ENCODE peak calls at places on chromosomes 2 and 18, in four cellular contexts. S is fibroblast of lung, T is WERI-Rb-1, Z is K562. R is an unnamed sample.

GRCh38 chr2:195574305-195574704 is 82.7 kb upstream of the SLC39A10 start:
- DNase-seq in S (no peak), T (no peak), Z (no peak), R (no peak)

GRCh38 chr18:8450013-8450412 is 159.2 kb upstream of the RAB12 start:
- DNase-seq in S (no peak), T (peak; percentile 20), Z (peak; percentile 53), R (peak; percentile 32)

GRCh38 chr2:23940976-23941605 is 828 bp downstream of the UBXN2A start:
- DNase-seq in S (peak; percentile 53), T (no peak), Z (peak; percentile 17), R (no peak)

GRCh38 chr2:118774458-118775133 is 72.9 kb downstream of the EN1 start:
- DNase-seq in S (peak; percentile 61), T (peak; percentile 39), Z (peak; percentile 83), R (peak; percentile 23)

GRCh38 chr2:46183426-46183825 is 113.8 kb upstream of the EPAS1 start:
- DNase-seq in S (no peak), T (peak; percentile 72), Z (no peak), R (no peak)

GRCh38 chr2:172976076-172976579 is 99.5 kb upstream of the MAP3K20 start:
- DNase-seq in S (no peak), T (no peak), Z (no peak), R (no peak)

GRCh38 chr2:231334981-231335380 is 60.5 kb upstream of the B3GNT7 start:
- DNase-seq in S (no peak), T (no peak), Z (no peak), R (no peak)

GRCh38 chr18:58527116-58528010 is 101.5 kb downstream of the ALPK2 start:
- DNase-seq in S (peak; percentile 52), T (no peak), Z (no peak), R (no peak)

GRCh38 chr2:180319586-180320405 is 312.7 kb upstream of the CWC22 start:
- DNase-seq in S (no peak), T (no peak), Z (no peak), R (no peak)

GRCh38 chr2:85269959-85270358 is 57.8 kb downstream of the TGOLN2 start:
- DNase-seq in S (peak; percentile 38), T (no peak), Z (no peak), R (no peak)

GRCh38 chr2:37585982-37586621 is 85.3 kb downstream of the CDC42EP3 start:
- DNase-seq in S (peak; percentile 98), T (no peak), Z (no peak), R (no peak)

GRCh38 chr2:240397924-240398611 is 37.4 kb upstream of the GPC1 start:
- DNase-seq in S (no peak), T (peak; percentile 3), Z (no peak), R (no peak)

GRCh38 chr2:20584637-20585321 is 66.1 kb downstream of the HS1BP3 start:
- DNase-seq in S (peak; percentile 99), T (no peak), Z (no peak), R (no peak)

GRCh38 chr2:184677171-184677570 is 78.8 kb downstream of the ZNF804A start:
- DNase-seq in S (no peak), T (no peak), Z (no peak), R (no peak)

GRCh38 chr2:99403524-99403923 is 66.3 kb downstream of the EIF5B start:
- DNase-seq in S (peak; percentile 34), T (no peak), Z (peak; percentile 13), R (no peak)

GRCh38 chr2:220569380-220569779 is 942.0 kb downstream of the SLC4A3 start:
- DNase-seq in S (no peak), T (no peak), Z (no peak), R (no peak)

GRCh38 chr2:220575963-220576362 is 948.5 kb downstream of the SLC4A3 start:
- DNase-seq in S (peak; percentile 84), T (no peak), Z (no peak), R (no peak)

GRCh38 chr2:220579452-220579851 is 952.0 kb downstream of the SLC4A3 start:
- DNase-seq in S (no peak), T (no peak), Z (no peak), R (no peak)

GRCh38 chr2:220572385-220572784 is 945.0 kb downstream of the SLC4A3 start:
- DNase-seq in S (peak; percentile 71), T (no peak), Z (no peak), R (no peak)

DNA sequence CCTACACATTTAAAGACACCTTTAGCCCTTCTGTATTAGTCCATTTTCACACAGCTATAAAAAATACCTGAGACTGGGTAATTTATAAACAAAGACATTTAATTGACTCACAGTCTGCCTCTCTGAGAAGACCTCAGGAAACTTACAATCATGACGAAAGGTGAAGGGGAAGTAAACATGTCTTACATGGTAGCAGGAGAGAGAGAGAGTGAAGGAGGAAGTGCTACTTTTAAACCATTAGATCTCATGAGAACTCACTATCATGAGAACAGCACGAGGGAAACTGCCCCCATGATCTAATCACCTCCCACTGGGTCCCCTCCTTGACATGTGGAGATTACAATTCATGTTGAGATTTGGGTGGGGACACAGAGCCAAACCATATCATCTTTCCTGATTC is 946.6 kb downstream of the SLC4A3 start:
- DNase-seq in S (no peak), T (no peak), Z (no peak), R (no peak)
- H3K4me3 ChIP-seq in S (no peak overlapping the region), T (no peak overlapping the region), Z (no peak overlapping the region), R (no peak overlapping the region)

DNA sequence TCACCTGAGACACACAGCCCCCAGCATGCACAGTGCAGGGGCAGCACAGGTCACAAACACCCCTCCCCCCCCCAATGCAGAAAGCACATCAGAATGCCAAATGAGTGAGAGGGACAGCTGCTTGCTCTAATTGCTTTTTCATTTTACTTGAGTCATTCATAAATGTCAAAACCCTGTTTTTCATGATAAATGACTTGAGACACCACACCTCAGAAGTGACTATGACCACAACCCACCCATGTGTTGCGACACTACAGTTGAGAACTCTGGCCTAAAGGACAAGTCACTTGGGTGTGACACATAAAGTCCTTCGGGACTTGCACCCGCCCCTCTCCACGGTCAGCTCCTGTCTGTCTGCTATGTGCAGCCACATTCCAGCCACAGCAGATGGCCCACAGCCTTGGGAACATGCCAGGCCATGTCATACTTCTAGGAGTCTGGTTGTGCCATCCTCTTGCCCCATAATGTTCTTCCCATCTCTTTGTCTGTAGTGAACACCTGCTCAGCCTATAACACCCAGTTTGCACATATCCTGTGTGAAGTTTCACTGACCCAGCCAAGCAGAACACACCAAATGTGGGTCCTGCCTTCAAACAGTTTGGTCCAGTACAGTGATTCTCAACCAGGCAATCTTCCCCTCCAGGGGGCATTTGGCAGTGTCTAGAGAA is 30.2 kb upstream of the RIOK3 start:
- DNase-seq in S (peak; percentile 54), T (no peak), Z (peak; percentile 91), R (peak; percentile 71)
- H3K4me3 ChIP-seq in S (no peak overlapping the region), T (no peak overlapping the region), Z (no peak overlapping the region), R (no peak overlapping the region)

GRCh38 chr2:68740184-68740914 is 5.7 kb downstream of the ARHGAP25 start:
- DNase-seq in S (peak; percentile 71), T (no peak), Z (no peak), R (no peak)

GRCh38 chr2:68734688-68735525 is at the start of gene ARHGAP25:
- DNase-seq in S (no peak), T (no peak), Z (no peak), R (no peak)

GRCh38 chr2:68736086-68736485 is 1.5 kb downstream of the ARHGAP25 start:
- DNase-seq in S (no peak), T (no peak), Z (no peak), R (no peak)

GRCh38 chr2:68739261-68740183 is 4.9 kb downstream of the ARHGAP25 start:
- DNase-seq in S (no peak), T (no peak), Z (no peak), R (no peak)

DNA sequence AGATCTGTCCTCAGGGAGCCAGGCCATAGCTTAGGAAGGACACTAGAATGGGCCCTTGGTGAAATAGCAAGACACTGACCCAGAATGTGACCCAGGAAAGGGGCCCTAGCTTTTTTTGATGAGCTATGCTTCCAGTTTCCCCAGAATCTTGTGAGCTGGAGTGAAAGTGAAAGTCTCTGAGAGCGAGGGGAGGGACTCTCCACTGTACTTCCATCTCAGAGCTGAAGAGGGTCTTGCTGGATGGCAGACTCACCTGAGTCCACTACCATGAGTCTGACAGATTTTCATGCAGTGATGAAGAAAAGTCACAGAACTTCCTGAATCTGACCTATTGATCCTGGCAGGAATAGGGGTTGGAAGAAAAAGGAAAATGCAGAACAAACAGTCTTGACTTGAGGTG is 3.1 kb downstream of the ARHGAP25 start:
- DNase-seq in S (no peak), T (no peak), Z (no peak), R (no peak)
- H3K4me3 ChIP-seq in S (no peak overlapping the region), T (no peak overlapping the region), Z (no peak overlapping the region), R (no peak overlapping the region)

DNA sequence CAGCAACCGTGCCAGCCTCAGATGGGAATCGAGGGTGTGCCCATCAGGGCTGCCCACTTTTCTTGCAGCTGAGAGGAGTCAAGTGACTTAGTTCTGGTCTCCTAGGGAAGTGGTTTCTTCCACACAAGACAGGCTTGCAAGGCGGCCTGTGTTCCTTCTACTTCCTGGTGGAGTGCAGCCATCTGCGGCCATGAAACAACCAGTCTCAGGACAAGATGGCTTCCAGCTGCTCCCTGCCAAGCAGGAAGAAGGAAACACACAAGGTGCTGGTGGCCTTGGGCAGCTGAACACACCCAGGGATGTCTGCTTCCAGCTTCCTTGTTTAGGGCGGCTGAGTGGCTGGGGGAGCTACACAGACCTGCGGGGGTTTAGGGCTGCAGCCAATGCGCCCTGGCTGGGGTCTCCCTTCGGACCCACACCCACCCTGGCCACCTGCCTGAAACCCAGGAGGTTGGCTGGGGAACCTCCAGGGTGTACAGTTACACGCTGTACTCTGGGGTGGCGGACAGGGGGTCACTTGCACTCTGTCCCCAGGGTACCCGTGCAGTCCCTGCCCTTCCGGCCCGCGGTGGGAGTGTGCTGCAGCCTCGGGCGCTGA is 34.7 kb downstream of the PTPN18 start:
- DNase-seq in S (no peak), T (no peak), Z (no peak), R (no peak)
- H3K4me3 ChIP-seq in S (peak overlapping the region; percentile 71), T (peak overlapping the region; percentile 79), Z (peak overlapping the region; percentile 39), R (peak overlapping the region; percentile 65)

DNA sequence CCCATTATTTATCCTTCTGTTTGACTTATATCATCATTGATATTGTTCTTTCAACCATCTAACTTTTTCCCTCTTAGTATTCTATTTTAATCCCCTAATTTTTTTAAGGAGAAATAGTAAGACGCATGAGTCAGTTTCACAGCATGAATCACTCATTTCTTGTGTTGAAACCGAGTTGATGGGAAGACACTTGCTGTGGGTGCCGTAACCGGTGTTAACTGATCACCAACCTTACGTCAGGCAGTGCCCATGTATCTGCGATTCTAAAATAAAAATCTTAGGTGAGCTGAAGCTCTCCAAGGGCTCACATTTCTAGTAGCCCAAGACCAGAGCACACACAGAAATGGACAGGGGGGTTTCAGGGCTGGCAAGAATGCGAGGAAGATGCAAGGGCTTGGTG is 348.1 kb downstream of the GALR1 start:
- DNase-seq in S (peak; percentile 3), T (no peak), Z (no peak), R (no peak)
- H3K4me3 ChIP-seq in S (no peak overlapping the region), T (no peak overlapping the region), Z (no peak overlapping the region), R (no peak overlapping the region)

R was measured in BE2C.